ENCODE peak calls at places on chromosomes 12 and 14, in four cellular contexts. One of them, this sample, is unnamed.

GRCh38 chr12:24499151-24500146 is 449.5 kb downstream of the BCAT1 start:
- DNase-seq in CD8-positive, alpha-beta T cell: no peak
- DNase-seq in neural progenitor cell: no peak
- DNase-seq in choroid plexus epithelial cell: peak; percentile 90
- DNase-seq in this sample: no peak

GRCh38 chr14:97107070-97107469 is 309.9 kb downstream of the VRK1 start:
- DNase-seq in CD8-positive, alpha-beta T cell: no peak
- DNase-seq in neural progenitor cell: no peak
- DNase-seq in choroid plexus epithelial cell: no peak
- DNase-seq in this sample: no peak

GRCh38 chr14:100079606-100080005 is 14.4 kb downstream of the EVL start:
- DNase-seq in CD8-positive, alpha-beta T cell: no peak
- DNase-seq in neural progenitor cell: no peak
- DNase-seq in choroid plexus epithelial cell: no peak
- DNase-seq in this sample: no peak

GRCh38 chr12:54053625-54054441 is at the start of gene HOXC4:
- DNase-seq in CD8-positive, alpha-beta T cell: no peak
- DNase-seq in neural progenitor cell: no peak
- DNase-seq in choroid plexus epithelial cell: no peak
- DNase-seq in this sample: no peak

GRCh38 chr14:95353664-95354063 is 34.0 kb upstream of the CLMN start:
- DNase-seq in CD8-positive, alpha-beta T cell: no peak
- DNase-seq in neural progenitor cell: no peak
- DNase-seq in choroid plexus epithelial cell: no peak
- DNase-seq in this sample: no peak

GRCh38 chr12:77980782-77981181 is 150.1 kb downstream of the NAV3 start:
- DNase-seq in CD8-positive, alpha-beta T cell: no peak
- DNase-seq in neural progenitor cell: no peak
- DNase-seq in choroid plexus epithelial cell: no peak
- DNase-seq in this sample: no peak

GRCh38 chr12:15184484-15184883 is 36.7 kb downstream of the RERG start:
- DNase-seq in CD8-positive, alpha-beta T cell: no peak
- DNase-seq in neural progenitor cell: no peak
- DNase-seq in choroid plexus epithelial cell: no peak
- DNase-seq in this sample: no peak

GRCh38 chr12:111430418-111431353 is 25.0 kb downstream of the SH2B3 start:
- DNase-seq in CD8-positive, alpha-beta T cell: no peak
- DNase-seq in neural progenitor cell: no peak
- DNase-seq in choroid plexus epithelial cell: no peak
- DNase-seq in this sample: no peak

GRCh38 chr12:26524862-26525465 is 308.0 kb downstream of the ITPR2 start:
- DNase-seq in CD8-positive, alpha-beta T cell: no peak
- DNase-seq in neural progenitor cell: peak; percentile 4
- DNase-seq in choroid plexus epithelial cell: peak; percentile 68
- DNase-seq in this sample: no peak

GRCh38 chr14:73786942-73787759 is 64.5 kb upstream of the PTGR2 start:
- DNase-seq in CD8-positive, alpha-beta T cell: peak; percentile 22
- DNase-seq in neural progenitor cell: peak; percentile 83
- DNase-seq in choroid plexus epithelial cell: peak; percentile 37
- DNase-seq in this sample: no peak

GRCh38 chr12:92476844-92477243 is 225.9 kb upstream of the PLEKHG7 start:
- DNase-seq in CD8-positive, alpha-beta T cell: no peak
- DNase-seq in neural progenitor cell: no peak
- DNase-seq in choroid plexus epithelial cell: no peak
- DNase-seq in this sample: no peak

GRCh38 chr12:125533434-125534029 is 468.3 kb downstream of the AACS start:
- DNase-seq in CD8-positive, alpha-beta T cell: no peak
- DNase-seq in neural progenitor cell: peak; percentile 92
- DNase-seq in choroid plexus epithelial cell: no peak
- DNase-seq in this sample: no peak

GRCh38 chr12:15856097-15856982 is 25.8 kb upstream of the STRAP start:
- DNase-seq in CD8-positive, alpha-beta T cell: no peak
- DNase-seq in neural progenitor cell: peak; percentile 68
- DNase-seq in choroid plexus epithelial cell: peak; percentile 90
- DNase-seq in this sample: no peak

GRCh38 chr14:102891556-102891955 is 30.9 kb upstream of the AMN start:
- DNase-seq in CD8-positive, alpha-beta T cell: no peak
- DNase-seq in neural progenitor cell: no peak
- DNase-seq in choroid plexus epithelial cell: peak; percentile 84
- DNase-seq in this sample: no peak

GRCh38 chr14:98899441-98899840 is 372.6 kb downstream of the BCL11B start:
- DNase-seq in CD8-positive, alpha-beta T cell: no peak
- DNase-seq in neural progenitor cell: no peak
- DNase-seq in choroid plexus epithelial cell: no peak
- DNase-seq in this sample: no peak

GRCh38 chr12:130473266-130473665 is 135.6 kb downstream of the PIWIL1 start:
- DNase-seq in CD8-positive, alpha-beta T cell: no peak
- DNase-seq in neural progenitor cell: no peak
- DNase-seq in choroid plexus epithelial cell: no peak
- DNase-seq in this sample: no peak

GRCh38 chr12:62191747-62192485 is 68.3 kb upstream of the USP15 start:
- DNase-seq in CD8-positive, alpha-beta T cell: no peak
- DNase-seq in neural progenitor cell: peak; percentile 55
- DNase-seq in choroid plexus epithelial cell: peak; percentile 45
- DNase-seq in this sample: no peak

GRCh38 chr14:99573436-99574098 is 30.4 kb downstream of the CCDC85C start:
- DNase-seq in CD8-positive, alpha-beta T cell: no peak
- DNase-seq in neural progenitor cell: no peak
- DNase-seq in choroid plexus epithelial cell: no peak
- DNase-seq in this sample: no peak

GRCh38 chr12:25585021-25585523 is 32.0 kb upstream of the LMNTD1 start:
- DNase-seq in CD8-positive, alpha-beta T cell: no peak
- DNase-seq in neural progenitor cell: no peak
- DNase-seq in choroid plexus epithelial cell: peak; percentile 99
- DNase-seq in this sample: no peak

GRCh38 chr12:2575245-2575644 is 219.5 kb upstream of the FKBP4 start:
- DNase-seq in CD8-positive, alpha-beta T cell: no peak
- DNase-seq in neural progenitor cell: no peak
- DNase-seq in choroid plexus epithelial cell: no peak
- DNase-seq in this sample: no peak

GRCh38 chr12:7678744-7679143 is 13.0 kb upstream of the APOBEC1 start:
- DNase-seq in CD8-positive, alpha-beta T cell: no peak
- DNase-seq in neural progenitor cell: no peak
- DNase-seq in choroid plexus epithelial cell: no peak
- DNase-seq in this sample: no peak

GRCh38 chr12:99977550-99977949 is 7.2 kb downstream of the ANKS1B start:
- DNase-seq in CD8-positive, alpha-beta T cell: no peak
- DNase-seq in neural progenitor cell: no peak
- DNase-seq in choroid plexus epithelial cell: no peak
- DNase-seq in this sample: no peak

GRCh38 chr12:7679251-7680045 is 13.7 kb upstream of the APOBEC1 start:
- DNase-seq in CD8-positive, alpha-beta T cell: no peak
- DNase-seq in neural progenitor cell: no peak
- DNase-seq in choroid plexus epithelial cell: no peak
- DNase-seq in this sample: no peak

GRCh38 chr12:120252071-120252906 is 13.2 kb downstream of the PXN start:
- DNase-seq in CD8-positive, alpha-beta T cell: peak; percentile 64
- DNase-seq in neural progenitor cell: no peak
- DNase-seq in choroid plexus epithelial cell: no peak
- DNase-seq in this sample: no peak

GRCh38 chr12:19652391-19652790 is 213.1 kb downstream of the AEBP2 start:
- DNase-seq in CD8-positive, alpha-beta T cell: no peak
- DNase-seq in neural progenitor cell: no peak
- DNase-seq in choroid plexus epithelial cell: no peak
- DNase-seq in this sample: no peak

GRCh38 chr12:44159870-44160269 is 324.0 kb downstream of the TMEM117 start:
- DNase-seq in CD8-positive, alpha-beta T cell: no peak
- DNase-seq in neural progenitor cell: no peak
- DNase-seq in choroid plexus epithelial cell: no peak
- DNase-seq in this sample: no peak

GRCh38 chr12:51752490-51752889 is 96.0 kb downstream of the FIGNL2 start:
- DNase-seq in CD8-positive, alpha-beta T cell: no peak
- DNase-seq in neural progenitor cell: peak; percentile 31
- DNase-seq in choroid plexus epithelial cell: peak; percentile 68
- DNase-seq in this sample: peak; percentile 62

GRCh38 chr12:16504200-16504599 is 101.8 kb downstream of the LMO3 start:
- DNase-seq in CD8-positive, alpha-beta T cell: no peak
- DNase-seq in neural progenitor cell: no peak
- DNase-seq in choroid plexus epithelial cell: no peak
- DNase-seq in this sample: no peak

GRCh38 chr12:2693204-2693860 is 101.4 kb upstream of the FKBP4 start:
- DNase-seq in CD8-positive, alpha-beta T cell: no peak
- DNase-seq in neural progenitor cell: peak; percentile 42
- DNase-seq in choroid plexus epithelial cell: peak; percentile 17
- DNase-seq in this sample: no peak

GRCh38 chr12:42586268-42586667 is 3.3 kb downstream of the PRICKLE1 start:
- DNase-seq in CD8-positive, alpha-beta T cell: no peak
- DNase-seq in neural progenitor cell: no peak
- DNase-seq in choroid plexus epithelial cell: peak; percentile 37
- DNase-seq in this sample: no peak

GRCh38 chr12:106739318-106739717 is 35.2 kb upstream of the RIC8B start:
- DNase-seq in CD8-positive, alpha-beta T cell: no peak
- DNase-seq in neural progenitor cell: no peak
- DNase-seq in choroid plexus epithelial cell: no peak
- DNase-seq in this sample: no peak

GRCh38 chr14:101472518-101472849 is 88.8 kb upstream of the DIO3 start:
- DNase-seq in CD8-positive, alpha-beta T cell: no peak
- DNase-seq in neural progenitor cell: no peak
- DNase-seq in choroid plexus epithelial cell: no peak
- DNase-seq in this sample: peak; percentile 14

GRCh38 chr12:93378373-93379310 is 917 bp downstream of the NUDT4 start:
- DNase-seq in CD8-positive, alpha-beta T cell: peak; percentile 18
- DNase-seq in neural progenitor cell: peak; percentile 67
- DNase-seq in choroid plexus epithelial cell: peak; percentile 73
- DNase-seq in this sample: no peak

GRCh38 chr12:120737557-120738251 is 12.1 kb downstream of the ACADS start:
- DNase-seq in CD8-positive, alpha-beta T cell: no peak
- DNase-seq in neural progenitor cell: peak; percentile 56
- DNase-seq in choroid plexus epithelial cell: peak; percentile 36
- DNase-seq in this sample: no peak

GRCh38 chr12:44307506-44308168 is 471.8 kb downstream of the TMEM117 start:
- DNase-seq in CD8-positive, alpha-beta T cell: no peak
- DNase-seq in neural progenitor cell: no peak
- DNase-seq in choroid plexus epithelial cell: no peak
- DNase-seq in this sample: no peak

GRCh38 chr14:67718265-67718664 is 16.6 kb downstream of the RDH12 start:
- DNase-seq in CD8-positive, alpha-beta T cell: no peak
- DNase-seq in neural progenitor cell: no peak
- DNase-seq in choroid plexus epithelial cell: no peak
- DNase-seq in this sample: no peak

GRCh38 chr12:56158926-56159461 is 835 bp downstream of the MYL6 start:
- DNase-seq in CD8-positive, alpha-beta T cell: no peak
- DNase-seq in neural progenitor cell: peak; percentile 77
- DNase-seq in choroid plexus epithelial cell: peak; percentile 78
- DNase-seq in this sample: no peak

GRCh38 chr14:99476864-99477263 is 3.8 kb downstream of the SETD3 start:
- DNase-seq in CD8-positive, alpha-beta T cell: no peak
- DNase-seq in neural progenitor cell: no peak
- DNase-seq in choroid plexus epithelial cell: peak; percentile 9
- DNase-seq in this sample: no peak

GRCh38 chr12:97716356-97716755 is 253.8 kb downstream of the RMST start:
- DNase-seq in CD8-positive, alpha-beta T cell: no peak
- DNase-seq in neural progenitor cell: peak; percentile 25
- DNase-seq in choroid plexus epithelial cell: peak; percentile 0
- DNase-seq in this sample: no peak
- TF ChIP-seq CTCF in CD8-positive, alpha-beta T cell: no peak
- TF ChIP-seq CTCF in neural progenitor cell: peak; percentile 50
- TF ChIP-seq CTCF in choroid plexus epithelial cell: peak; percentile 11
- TF ChIP-seq CTCF in this sample: peak; percentile 12

DNA sequence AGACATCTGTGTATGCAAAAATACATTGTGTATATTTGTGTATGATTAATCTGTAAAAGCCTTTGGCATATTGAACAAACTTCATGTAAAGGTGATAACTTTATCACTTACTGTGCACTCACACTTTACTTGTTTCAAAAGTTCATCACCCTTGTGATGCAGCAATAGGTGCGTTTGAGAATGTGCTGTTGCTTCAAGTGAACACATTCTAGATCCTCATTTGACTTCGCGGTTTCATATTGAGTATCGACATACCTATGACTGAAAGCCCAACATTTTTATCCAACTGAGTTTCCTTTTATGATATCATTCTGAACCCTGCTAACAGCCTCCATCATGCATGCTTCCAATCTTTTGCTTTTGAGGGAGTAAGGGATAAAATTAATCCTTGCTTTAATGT is 1086.9 kb downstream of the TMEM121 start:
- DNase-seq in CD8-positive, alpha-beta T cell: no peak
- DNase-seq in neural progenitor cell: no peak
- DNase-seq in choroid plexus epithelial cell: no peak
- DNase-seq in this sample: no peak
- TF ChIP-seq CTCF in CD8-positive, alpha-beta T cell: no peak
- TF ChIP-seq CTCF in neural progenitor cell: no peak
- TF ChIP-seq CTCF in choroid plexus epithelial cell: no peak
- TF ChIP-seq CTCF in this sample: no peak

DNA sequence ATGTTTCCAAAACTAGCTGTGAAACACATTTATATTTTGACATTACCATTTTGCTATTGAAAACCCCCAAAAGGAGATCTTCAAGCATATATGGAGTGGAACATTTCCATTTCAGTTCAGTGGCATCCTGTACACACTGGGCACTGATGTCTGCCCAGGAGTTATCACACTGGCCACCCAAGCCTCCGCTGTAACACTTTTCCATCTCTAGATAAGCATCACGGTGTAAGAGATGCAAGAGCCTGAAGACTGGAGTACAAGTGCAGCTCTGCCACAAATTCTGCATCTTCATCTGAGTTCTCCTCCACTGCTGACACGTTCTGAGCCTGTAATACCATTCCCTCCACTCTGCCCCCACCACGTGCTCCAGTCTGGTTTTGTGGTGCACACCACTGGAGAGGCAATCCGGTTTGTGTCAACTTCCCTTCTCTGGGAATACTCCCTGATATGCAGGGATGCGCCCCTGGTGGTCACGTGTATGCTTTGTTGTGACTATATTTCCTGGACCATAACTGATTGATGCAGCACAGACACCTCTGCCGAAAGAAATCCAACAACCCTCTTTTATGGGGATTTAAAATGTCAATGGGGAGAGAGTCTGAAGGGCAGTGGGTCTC is 12.7 kb downstream of the SPTLC2 start:
- DNase-seq in CD8-positive, alpha-beta T cell: no peak
- DNase-seq in neural progenitor cell: no peak
- DNase-seq in choroid plexus epithelial cell: no peak
- DNase-seq in this sample: no peak
- TF ChIP-seq CTCF in CD8-positive, alpha-beta T cell: no peak
- TF ChIP-seq CTCF in neural progenitor cell: peak; percentile 33
- TF ChIP-seq CTCF in choroid plexus epithelial cell: peak; percentile 11
- TF ChIP-seq CTCF in this sample: no peak

DNA sequence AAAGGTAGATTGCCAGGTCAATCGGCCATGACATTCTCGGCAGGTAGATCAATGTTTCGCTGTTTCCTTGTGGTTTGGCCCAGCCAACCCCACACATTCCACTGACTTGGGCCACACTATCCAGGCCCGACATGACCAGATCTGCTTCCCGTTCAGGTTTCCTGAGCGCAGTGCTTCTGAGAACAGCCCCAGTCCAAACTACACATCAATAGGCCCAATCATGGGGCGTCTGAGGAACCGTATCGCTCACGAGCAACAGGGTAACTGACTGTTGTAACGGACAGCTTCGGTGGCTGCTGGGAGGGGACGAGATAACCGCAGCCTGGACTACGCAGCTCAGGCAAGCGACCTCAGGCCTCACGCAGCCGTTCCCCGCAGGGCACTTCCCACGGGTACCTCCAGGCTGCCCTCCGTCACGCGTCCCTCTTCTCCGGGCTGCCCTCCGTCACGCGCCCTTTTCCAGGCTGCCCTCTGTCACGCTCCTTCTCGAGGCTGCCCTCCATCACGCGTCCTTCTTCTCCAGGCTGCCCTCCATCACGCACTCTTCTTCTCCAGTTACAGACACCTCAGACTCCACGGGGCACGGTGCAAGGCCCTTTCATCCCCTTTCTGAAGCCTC is 14.7 kb downstream of the ZNF605 start:
- DNase-seq in CD8-positive, alpha-beta T cell: no peak
- DNase-seq in neural progenitor cell: no peak
- DNase-seq in choroid plexus epithelial cell: no peak
- DNase-seq in this sample: no peak
- TF ChIP-seq CTCF in CD8-positive, alpha-beta T cell: no peak
- TF ChIP-seq CTCF in neural progenitor cell: no peak
- TF ChIP-seq CTCF in choroid plexus epithelial cell: no peak
- TF ChIP-seq CTCF in this sample: no peak